ENCODE peak calls at places on chromosomes 16 and 17, in four cellular contexts. U, V, J and P are unnamed samples.

GRCh38 chr16:25586826-25587225 is 104.9 kb upstream of the HS3ST4 start:
- DNase-seq in J (no peak), V (no peak), U (no peak), P (no peak)

GRCh38 chr16:89600427-89600826 is 13.0 kb upstream of the DPEP1 start:
- DNase-seq in J (no peak), U (no peak), V (no peak), P (no peak)

GRCh38 chr16:59202463-59202862 is 468.3 kb upstream of the GOT2 start:
- DNase-seq in J (no peak), U (no peak), V (no peak), P (no peak)

GRCh38 chr17:50613007-50613406 is 21.7 kb upstream of the ABCC3 start:
- DNase-seq in J (no peak), U (no peak), V (no peak), P (no peak)

GRCh38 chr16:27748868-27749546 is 199.1 kb downstream of the KATNIP start:
- DNase-seq in U (peak), J (no peak), V (peak), P (no peak)

GRCh38 chr16:11955713-11956123 is 9.3 kb upstream of the TNFRSF17 start:
- DNase-seq in V (no peak), J (no peak), U (no peak), P (peak)

GRCh38 chr17:46989637-46990431 is 10.8 kb upstream of the RPRML start:
- DNase-seq in U (no peak), J (no peak), V (no peak), P (no peak)

GRCh38 chr17:75720656-75721462 is at the start of gene ITGB4:
- DNase-seq in U (no peak), V (peak), J (no peak), P (no peak)

GRCh38 chr17:66990047-66990446 is 25.5 kb downstream of the CACNG4 start:
- DNase-seq in J (no peak), V (no peak), U (no peak), P (no peak)

GRCh38 chr16:67968440-67969285 is at the start of gene SLC12A4:
- DNase-seq in U (peak), V (peak), J (no peak), P (no peak)

GRCh38 chr16:73093146-73094144 is 45.5 kb upstream of the ZFHX3 start:
- DNase-seq in J (no peak), U (peak), V (no peak), P (no peak)

GRCh38 chr16:57374067-57374534 is 1.8 kb downstream of the CX3CL1 start:
- DNase-seq in U (no peak), V (no peak), J (no peak), P (no peak)

GRCh38 chr17:13385481-13385907 is 216.2 kb downstream of the HS3ST3A1 start:
- DNase-seq in V (no peak), J (no peak), U (no peak), P (no peak)

GRCh38 chr17:77915594-77916021 is 42.9 kb upstream of the TNRC6C start:
- DNase-seq in V (no peak), J (no peak), U (no peak), P (no peak)

GRCh38 chr16:75570351-75571104 is 4.3 kb downstream of the GABARAPL2 start:
- DNase-seq in V (peak), J (no peak), U (no peak), P (no peak)

GRCh38 chr17:9905902-9906301 is 831 bp upstream of the RCVRN start:
- DNase-seq in J (no peak), V (no peak), U (no peak), P (no peak)

GRCh38 chr16:85200471-85201278 is 88.4 kb upstream of the CIBAR2 start:
- DNase-seq in U (no peak), V (no peak), J (no peak), P (no peak)

GRCh38 chr17:43431741-43432523 is 33.1 kb downstream of the ARL4D start:
- DNase-seq in V (no peak), J (peak), U (peak), P (no peak)

GRCh38 chr17:28524476-28525415 is 18.6 kb downstream of the FOXN1 start:
- DNase-seq in V (no peak), J (no peak), U (no peak), P (no peak)

GRCh38 chr16:58339452-58339938 is 44.7 kb upstream of the PRSS54 start:
- DNase-seq in V (no peak), U (peak), J (no peak), P (no peak)

GRCh38 chr17:83078378-83079339 is 750 bp upstream of the METRNL start:
- DNase-seq in U (no peak), J (no peak), V (no peak), P (no peak)

GRCh38 chr16:77660311-77660710 is 62.0 kb upstream of the NUDT7 start:
- DNase-seq in U (no peak), V (no peak), J (no peak), P (no peak)

GRCh38 chr17:14337596-14338079 is 36.8 kb downstream of the HS3ST3B1 start:
- DNase-seq in U (no peak), J (no peak), V (no peak), P (no peak)

GRCh38 chr16:10752843-10753523 is 9.3 kb downstream of the NUBP1 start:
- DNase-seq in V (peak), J (no peak), U (peak), P (no peak)

GRCh38 chr16:69019811-69020210 is 85.6 kb upstream of the HAS3 start:
- DNase-seq in U (no peak), V (no peak), J (no peak), P (no peak)

GRCh38 chr17:17729620-17730249 is 48.5 kb downstream of the RAI1 start:
- DNase-seq in V (peak), U (no peak), J (no peak), P (no peak)

GRCh38 chr17:43033947-43034622 is 9.1 kb downstream of the RND2 start:
- DNase-seq in U (no peak), J (no peak), V (no peak), P (no peak)

GRCh38 chr17:67386965-67387551 is 10.0 kb downstream of the PITPNC1 start:
- DNase-seq in J (no peak), V (no peak), U (no peak), P (no peak)

GRCh38 chr16:11094075-11094593 is 149.8 kb downstream of the CLEC16A start:
- DNase-seq in J (no peak), U (no peak), V (no peak), P (no peak)

GRCh38 chr17:14133104-14133503 is 63.8 kb downstream of the COX10 start:
- DNase-seq in U (no peak), V (no peak), J (no peak), P (no peak)

GRCh38 chr16:9869776-9870175 is 312.5 kb downstream of the GRIN2A start:
- DNase-seq in U (peak), J (no peak), V (no peak), P (no peak)

GRCh38 chr17:63950940-63951907 is 19.1 kb upstream of the CD79B start:
- DNase-seq in J (no peak), U (no peak), V (peak), P (no peak)

GRCh38 chr16:87789437-87790277 is 23.9 kb upstream of the KLHDC4 start:
- DNase-seq in J (no peak), U (no peak), V (no peak), P (no peak)

GRCh38 chr16:53872248-53873221 is 168.6 kb downstream of the FTO start:
- DNase-seq in V (no peak), U (no peak), J (no peak), P (no peak)